ENCODE peak calls at places on chromosomes 2 and 18, in ten cellular contexts. Y is substantia nigra, S is GM23248, V is neural crest cell, X is NCI-H2029, H is astrocyte, G is T-helper 2 cell, W is AG10803, J is cardiac fibroblast, Z is mesendoderm. M is an unnamed sample.

GRCh38 chr18:69109686-69110085 is 291.0 kb upstream of the DOK6 start:
- DNase-seq in Y (no peak), S (peak; percentile 60), V (no peak), X (no peak), H (peak; percentile 2), G (no peak), W (peak; percentile 6), J (peak; percentile 50), Z (no peak), M (peak; percentile 26)

GRCh38 chr2:29766191-29766590 is 155.2 kb downstream of the ALK start:
- DNase-seq in Y (no peak), S (peak; percentile 79), V (no peak), X (no peak), H (peak; percentile 79), G (no peak), W (peak; percentile 22), J (peak; percentile 67), Z (no peak), M (peak; percentile 72)

GRCh38 chr2:6866239-6866745 is 585 bp upstream of the CMPK2 start:
- DNase-seq in Y (no peak), S (peak; percentile 24), V (peak; percentile 4), X (peak; percentile 29), H (peak; percentile 18), G (peak; percentile 10), W (no peak), J (peak; percentile 9), Z (peak; percentile 71), M (peak; percentile 9)

GRCh38 chr2:126866451-126866850 is 32.2 kb upstream of the TEX51 start:
- DNase-seq in Y (no peak), S (no peak), V (no peak), X (no peak), H (no peak), G (no peak), W (no peak), J (no peak), Z (no peak), M (no peak)

GRCh38 chr2:96556441-96557330 is 20.1 kb downstream of the ARID5A start:
- DNase-seq in Y (no peak), S (peak; percentile 91), V (no peak), X (no peak), H (peak; percentile 91), G (no peak), W (peak; percentile 73), J (peak; percentile 88), Z (peak; percentile 86), M (peak; percentile 60)

GRCh38 chr2:95316466-95317122 is 19.4 kb downstream of the KCNIP3 start:
- DNase-seq in Y (no peak), S (peak; percentile 81), V (no peak), X (no peak), H (peak; percentile 76), G (no peak), W (peak; percentile 95), J (peak; percentile 60), Z (no peak), M (peak; percentile 74)

GRCh38 chr2:181172676-181173075 is 192.3 kb downstream of the UBE2E3 start:
- DNase-seq in Y (no peak), S (no peak), V (no peak), X (no peak), H (no peak), G (no peak), W (no peak), J (no peak), Z (no peak), M (no peak)

GRCh38 chr2:42216712-42217111 is 47.6 kb downstream of the EML4 start:
- DNase-seq in Y (no peak), S (peak; percentile 81), V (no peak), X (no peak), H (peak; percentile 46), G (no peak), W (peak; percentile 85), J (peak; percentile 80), Z (no peak), M (peak; percentile 49)

GRCh38 chr2:98554116-98554861 is 54.0 kb downstream of the COA5 start:
- DNase-seq in Y (no peak), S (no peak), V (no peak), X (no peak), H (no peak), G (no peak), W (no peak), J (no peak), Z (no peak), M (no peak)

GRCh38 chr18:62201870-62202269 is 14.8 kb downstream of the RELCH start:
- DNase-seq in Y (no peak), S (no peak), V (no peak), X (no peak), H (no peak), G (no peak), W (no peak), J (no peak), Z (no peak), M (no peak)

GRCh38 chr2:51165534-51166260 is 133.8 kb upstream of the NRXN1 start:
- DNase-seq in Y (no peak), S (no peak), V (no peak), X (no peak), H (no peak), G (no peak), W (no peak), J (peak; percentile 22), Z (peak; percentile 19), M (no peak)

GRCh38 chr2:71545572-71546274 is 92.4 kb downstream of the DYSF start:
- DNase-seq in Y (peak; percentile 44), S (peak; percentile 71), V (peak; percentile 66), X (no peak), H (peak; percentile 33), G (no peak), W (peak; percentile 66), J (peak; percentile 74), Z (peak; percentile 83), M (peak; percentile 65)

GRCh38 chr2:222693837-222694236 is 22.4 kb downstream of the MOGAT1 start:
- DNase-seq in Y (no peak), S (peak; percentile 20), V (no peak), X (no peak), H (no peak), G (no peak), W (no peak), J (peak; percentile 56), Z (peak; percentile 58), M (peak; percentile 8)

GRCh38 chr2:163171786-163172549 is 333.4 kb upstream of the KCNH7 start:
- DNase-seq in Y (no peak), S (no peak), V (no peak), X (no peak), H (no peak), G (no peak), W (no peak), J (peak; percentile 63), Z (peak; percentile 49), M (no peak)

GRCh38 chr18:74373428-74373827 is 57.8 kb downstream of the C18orf63 start:
- DNase-seq in Y (no peak), S (no peak), V (no peak), X (no peak), H (no peak), G (peak; percentile 43), W (no peak), J (no peak), Z (no peak), M (no peak)

GRCh38 chr2:75226617-75227016 is 27.3 kb upstream of the TACR1 start:
- DNase-seq in Y (no peak), S (no peak), V (no peak), X (no peak), H (no peak), G (no peak), W (no peak), J (no peak), Z (no peak), M (no peak)

GRCh38 chr2:166831930-166832329 is 56.4 kb upstream of the XIRP2 start:
- DNase-seq in Y (no peak), S (no peak), V (no peak), X (no peak), H (peak; percentile 35), G (no peak), W (no peak), J (peak; percentile 13), Z (peak; percentile 23), M (no peak)